ENCODE peak calls at places on chromosomes 6 and 20, in six cellular contexts. O is heart left ventricle, D is cardiac muscle cell, L is neural crest cell, Q is dorsolateral prefrontal cortex, U is choroid plexus epithelial cell. N is an unnamed sample.

GRCh38 chr6:168125429-168126001 is 46.5 kb upstream of the FRMD1 start:
- DNase-seq in U (no peak), L (no peak), D (no peak), O (no peak), Q (no peak), N (peak)

GRCh38 chr6:148422085-148422484 is 79.4 kb downstream of the SASH1 start:
- DNase-seq in Q (no peak), L (no peak), O (no peak), U (no peak), D (no peak), N (no peak)

GRCh38 chr6:8047466-8048292 is 16.5 kb downstream of the BLOC1S5 start:
- DNase-seq in U (peak), D (peak), L (no peak), Q (no peak), O (no peak), N (no peak)

GRCh38 chr6:134844120-134844519 is 105.8 kb downstream of the ALDH8A1 start:
- DNase-seq in U (no peak), L (no peak), Q (no peak), D (no peak), O (no peak), N (no peak)

GRCh38 chr20:18678599-18678998 is 90.7 kb downstream of the DTD1 start:
- DNase-seq in O (no peak), D (no peak), L (no peak), Q (no peak), U (no peak), N (no peak)

GRCh38 chr6:157984686-157985225 is 3.1 kb downstream of the SYNJ2 start:
- DNase-seq in Q (no peak), D (no peak), L (no peak), O (no peak), U (no peak), N (no peak)

GRCh38 chr20:47205577-47206123 is 150.8 kb downstream of the ZMYND8 start:
- DNase-seq in L (peak), Q (no peak), D (peak), O (peak), U (peak), N (peak)

GRCh38 chr6:125944434-125944816 is 12.1 kb upstream of the HINT3 start:
- DNase-seq in Q (no peak), U (peak), D (peak), L (no peak), O (peak), N (no peak)

GRCh38 chr6:24907959-24908358 is 27.8 kb downstream of the RIPOR2 start:
- DNase-seq in L (no peak), U (no peak), D (no peak), O (no peak), Q (no peak), N (no peak)

GRCh38 chr6:89527634-89528033 is 94.7 kb downstream of the ANKRD6 start:
- DNase-seq in D (no peak), O (no peak), Q (no peak), L (no peak), U (no peak), N (no peak)

GRCh38 chr20:62860391-62860923 is 1.2 kb downstream of the TCFL5 start:
- DNase-seq in L (no peak), Q (no peak), O (no peak), U (peak), D (peak), N (no peak)

GRCh38 chr6:24680582-24680981 is 13.7 kb downstream of the ACOT13 start:
- DNase-seq in L (no peak), D (no peak), O (no peak), U (no peak), Q (no peak), N (no peak)

GRCh38 chr6:144986271-144986670 is 701.1 kb downstream of the UTRN start:
- DNase-seq in L (no peak), U (no peak), Q (no peak), D (no peak), O (no peak), N (no peak)

GRCh38 chr20:6130045-6130444 is 7.2 kb upstream of the FERMT1 start:
- DNase-seq in U (no peak), Q (no peak), L (no peak), O (no peak), D (no peak), N (no peak)

GRCh38 chr6:130240232-130240631 is 17.5 kb upstream of the SAMD3 start:
- DNase-seq in O (no peak), U (peak), D (peak), Q (no peak), L (no peak), N (no peak)

GRCh38 chr6:50936277-50936681 is 117.6 kb downstream of the TFAP2B start:
- DNase-seq in Q (no peak), L (no peak), O (no peak), U (peak), D (no peak), N (no peak)

GRCh38 chr6:51214442-51214841 is 395.8 kb downstream of the TFAP2B start:
- DNase-seq in Q (no peak), U (no peak), D (no peak), O (no peak), L (no peak), N (no peak)

GRCh38 chr6:12173670-12174069 is 116.5 kb upstream of the EDN1 start:
- DNase-seq in L (no peak), D (no peak), Q (no peak), O (no peak), U (no peak), N (no peak)

GRCh38 chr6:156776841-156777576 is at the start of gene ARID1B:
- DNase-seq in U (peak), L (peak), O (peak), D (peak), Q (peak), N (peak)

GRCh38 chr6:132256457-132256856 is 144.8 kb downstream of the MOXD1 start:
- DNase-seq in O (no peak), U (no peak), D (no peak), L (no peak), Q (no peak), N (no peak)

GRCh38 chr6:155089746-155090145 is 94.6 kb downstream of the TIAM2 start:
- DNase-seq in D (no peak), U (no peak), L (no peak), Q (no peak), O (no peak), N (no peak)

DNA sequence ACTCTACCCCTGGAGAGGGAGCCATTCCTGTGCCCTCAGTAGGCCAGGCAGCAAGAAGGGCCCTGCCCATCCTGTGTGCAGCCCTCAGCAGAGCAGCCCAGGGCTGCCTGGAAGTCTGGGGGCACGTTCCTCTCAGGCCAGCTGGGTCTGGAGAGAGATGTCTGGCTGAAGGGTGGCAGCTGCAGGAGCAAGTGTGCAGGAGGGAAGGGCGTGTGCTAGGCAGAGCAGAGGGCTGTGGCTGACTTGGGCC is 62.7 kb downstream of the NOL4L start:
- DNase-seq in D (no peak), U (no peak), Q (peak), L (no peak), O (peak), N (no peak)
- TF ChIP-seq CTCF in D (no peak), U (no peak), Q (no peak), L (no peak), O (no peak), N (no peak)

GRCh38 chr6:75349262-75349984 is 64.8 kb upstream of the TMEM30A start:
- DNase-seq in U (peak), O (peak), Q (no peak), L (peak), D (peak), N (no peak)
- TF ChIP-seq CTCF in U (peak), O (no peak), Q (no peak), L (peak), D (peak), N (no peak)

GRCh38 chr6:165820934-165821333 is 157.9 kb upstream of the PDE10A start:
- DNase-seq in D (no peak), Q (no peak), O (no peak), L (no peak), U (no peak), N (no peak)

GRCh38 chr6:165823609-165824326 is 160.7 kb upstream of the PDE10A start:
- DNase-seq in D (no peak), L (no peak), Q (no peak), O (no peak), U (no peak), N (no peak)

GRCh38 chr6:165821754-165822153 is 158.7 kb upstream of the PDE10A start:
- DNase-seq in O (no peak), L (no peak), Q (no peak), D (no peak), U (peak), N (no peak)

GRCh38 chr6:165820407-165820806 is 157.4 kb upstream of the PDE10A start:
- DNase-seq in D (no peak), L (no peak), U (peak), O (no peak), Q (no peak), N (no peak)

DNA sequence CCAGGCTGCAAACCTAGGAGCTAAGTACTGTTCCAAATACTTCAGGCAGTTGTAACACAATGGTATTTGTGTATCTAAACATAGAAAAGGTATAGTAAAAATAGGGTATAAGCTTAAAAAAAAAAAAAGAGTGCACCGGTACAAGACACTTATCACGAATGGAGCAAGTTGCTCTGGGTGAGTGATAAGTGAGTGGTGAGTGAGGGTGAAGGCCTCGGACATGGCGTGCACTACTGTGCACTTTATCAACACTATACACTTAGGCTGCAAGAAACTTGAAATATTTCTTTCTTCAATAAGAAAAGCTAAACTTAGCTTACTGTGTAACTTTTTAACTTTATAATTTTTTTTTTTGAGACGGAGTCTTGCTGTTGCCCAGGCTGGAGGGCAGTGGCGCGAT is 159.5 kb upstream of the PDE10A start:
- DNase-seq in Q (no peak), D (no peak), U (no peak), O (no peak), L (no peak), N (no peak)
- TF ChIP-seq CTCF in Q (no peak), D (no peak), U (no peak), O (no peak), L (no peak), N (no peak)

DNA sequence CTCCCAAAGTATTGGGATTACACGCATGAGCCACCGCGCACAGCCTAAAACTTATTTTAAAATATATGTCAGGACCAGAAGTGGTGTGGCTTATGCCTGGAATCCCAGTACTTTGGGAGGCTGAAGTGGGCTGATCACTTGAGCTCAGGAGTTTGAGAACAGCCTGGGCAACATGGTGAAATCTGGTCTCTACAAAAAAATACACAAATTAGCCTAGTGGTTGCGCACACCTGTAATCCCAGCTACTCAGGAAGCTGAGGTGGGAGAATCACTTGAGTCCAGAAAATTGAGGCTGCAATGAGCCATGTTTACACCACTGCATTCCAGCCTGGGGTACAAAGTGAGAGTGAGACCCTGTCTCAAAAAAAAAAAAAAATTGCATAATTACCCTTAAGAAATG is 13.7 kb downstream of the PXT1 start:
- DNase-seq in O (no peak), L (no peak), D (no peak), U (no peak), Q (no peak), N (no peak)
- TF ChIP-seq CTCF in O (peak), L (no peak), D (no peak), U (no peak), Q (no peak), N (peak)

GRCh38 chr6:99905209-99906106 is 88.6 kb downstream of the MCHR2 start:
- DNase-seq in U (peak), O (no peak), L (no peak), Q (no peak), D (peak), N (peak)
- TF ChIP-seq CTCF in U (peak), O (peak), L (peak), Q (peak), D (peak), N (peak)

GRCh38 chr6:26321005-26321404 is 44.0 kb upstream of the BTN3A2 start:
- DNase-seq in U (no peak), L (no peak), O (no peak), D (no peak), Q (no peak), N (no peak)
- TF ChIP-seq CTCF in U (no peak), L (no peak), O (no peak), D (no peak), Q (no peak), N (no peak)

DNA sequence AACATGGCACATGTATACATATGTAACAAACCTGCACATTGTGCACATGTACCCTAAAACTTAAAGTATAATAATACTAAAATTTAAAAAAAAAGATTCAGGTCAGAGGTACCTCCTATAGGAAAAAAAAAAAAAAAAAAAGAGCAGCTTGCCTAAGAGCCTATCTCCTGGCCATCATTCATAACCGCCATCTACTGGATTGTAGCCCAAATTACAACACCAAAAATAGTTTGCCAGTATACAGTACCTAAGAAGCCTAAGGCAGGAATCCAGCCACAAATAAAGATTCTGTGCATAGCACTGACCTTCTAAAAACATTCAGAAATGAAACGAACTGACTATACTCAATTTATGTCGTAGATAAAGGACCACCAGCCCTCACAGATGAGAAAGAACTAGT is 438.4 kb upstream of the ADGRB3 start:
- DNase-seq in D (peak), U (peak), L (no peak), Q (no peak), O (no peak), N (no peak)
- TF ChIP-seq CTCF in D (no peak), U (peak), L (peak), Q (no peak), O (no peak), N (peak)

DNA sequence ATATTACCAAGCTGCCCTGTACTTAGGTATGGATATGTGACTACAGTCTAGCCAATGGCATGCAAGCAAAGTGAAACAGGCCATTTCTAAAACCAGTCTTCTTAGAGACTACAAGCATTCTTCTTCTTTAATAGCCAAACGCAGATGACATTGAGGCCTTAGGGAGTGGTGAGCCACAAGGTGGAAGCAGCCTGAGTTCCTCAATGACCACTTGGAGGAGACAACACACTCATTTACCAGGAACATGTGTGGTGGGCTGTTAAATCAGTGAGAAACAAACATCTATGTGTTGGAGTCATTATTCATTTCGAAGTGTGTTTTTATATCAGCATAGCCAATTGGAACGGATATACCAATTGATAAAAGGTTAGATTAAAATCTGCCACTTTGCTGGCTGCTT is 122.0 kb downstream of the GFRAL start:
- DNase-seq in O (no peak), U (peak), D (no peak), L (no peak), Q (no peak), N (no peak)
- TF ChIP-seq CTCF in O (no peak), U (peak), D (no peak), L (no peak), Q (no peak), N (no peak)

DNA sequence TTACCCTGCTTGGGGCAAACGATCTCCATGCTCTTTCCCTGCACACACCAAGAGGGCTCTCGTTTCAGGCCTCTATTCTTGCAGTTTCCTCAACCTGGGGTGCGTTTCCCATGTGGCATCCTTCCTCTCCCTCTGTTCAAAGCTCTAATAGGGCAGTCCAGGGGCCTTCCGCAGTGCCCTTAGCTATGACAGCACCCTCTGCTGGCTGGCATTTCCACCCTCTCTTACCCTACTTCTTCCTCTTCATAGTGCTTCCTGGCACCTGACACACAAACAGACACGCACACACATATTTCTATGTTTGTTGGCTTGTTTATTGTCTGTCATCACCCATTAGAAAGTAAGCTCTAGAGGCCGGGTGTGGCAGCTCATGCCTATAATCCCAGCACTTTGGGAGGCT is 294.0 kb downstream of the CLIC5 start:
- DNase-seq in O (no peak), Q (no peak), U (no peak), D (no peak), L (no peak), N (no peak)
- TF ChIP-seq CTCF in O (no peak), Q (no peak), U (peak), D (no peak), L (no peak), N (peak)

GRCh38 chr6:31158863-31159855 is 770 bp downstream of the TCF19 start:
- DNase-seq in D (peak), O (no peak), Q (no peak), L (no peak), U (no peak), N (peak)
- TF ChIP-seq CTCF in D (no peak), O (no peak), Q (no peak), L (no peak), U (peak), N (no peak)